ENCODE peak calls at places on chromosome 11, in ten cellular contexts. One of them, this sample, is unnamed.
A peak's percentile ranks its signal among the peaks of the same experiment; 100 is the strongest.

GRCh38 chr11:34549271-34549670 is 35.7 kb upstream of the ELF5 start:
- DNase-seq in midbrain: no peak
- DNase-seq in NCI-H345: no peak
- DNase-seq in nephron progenitor cell: no peak
- DNase-seq in stimulated activated CD4-positive, alpha-beta T cell treated with anti-CD3 and anti-CD28 coated beads, Interleukin-4, amount 100 ng/mL, for 4 hours: no peak
- DNase-seq in stimulated activated CD8-positive, alpha-beta memory T cell treated with anti-CD3 and anti-CD28 coated beads, Interleukin-15, amount 100 ng/mL, for 4 hours: no peak
- DNase-seq in activated gamma-delta T cell treated with anti-CD3 and anti-CD28 coated beads, Interleukin-2, amount 50 U/mL, for 16 hours: no peak
- DNase-seq in SK-MEL-5: no peak
- DNase-seq in cardiac muscle cell: no peak
- DNase-seq in NCI-H774: no peak
- DNase-seq in this sample: no peak

GRCh38 chr11:36738292-36738861 is 140.3 kb upstream of the RAG2 start:
- DNase-seq in nephron progenitor cell: no peak
- DNase-seq in NCI-H345: no peak
- DNase-seq in stimulated activated CD8-positive, alpha-beta memory T cell treated with anti-CD3 and anti-CD28 coated beads, Interleukin-15, amount 100 ng/mL, for 4 hours: no peak
- DNase-seq in midbrain: no peak
- DNase-seq in activated gamma-delta T cell treated with anti-CD3 and anti-CD28 coated beads, Interleukin-2, amount 50 U/mL, for 16 hours: no peak
- DNase-seq in stimulated activated CD4-positive, alpha-beta T cell treated with anti-CD3 and anti-CD28 coated beads, Interleukin-4, amount 100 ng/mL, for 4 hours: no peak
- DNase-seq in NCI-H774: no peak
- DNase-seq in cardiac muscle cell: no peak
- DNase-seq in SK-MEL-5: no peak
- DNase-seq in this sample: no peak

GRCh38 chr11:110434952-110435779 is 5.4 kb downstream of the FDX1 start:
- DNase-seq in NCI-H345: no peak
- DNase-seq in NCI-H774: no peak
- DNase-seq in activated gamma-delta T cell treated with anti-CD3 and anti-CD28 coated beads, Interleukin-2, amount 50 U/mL, for 16 hours: no peak
- DNase-seq in nephron progenitor cell: no peak
- DNase-seq in stimulated activated CD4-positive, alpha-beta T cell treated with anti-CD3 and anti-CD28 coated beads, Interleukin-4, amount 100 ng/mL, for 4 hours: no peak
- DNase-seq in SK-MEL-5: peak; percentile 16
- DNase-seq in midbrain: no peak
- DNase-seq in cardiac muscle cell: no peak
- DNase-seq in stimulated activated CD8-positive, alpha-beta memory T cell treated with anti-CD3 and anti-CD28 coated beads, Interleukin-15, amount 100 ng/mL, for 4 hours: no peak
- DNase-seq in this sample: no peak

GRCh38 chr11:34614334-34615113 is 6.4 kb upstream of the EHF start:
- DNase-seq in nephron progenitor cell: no peak
- DNase-seq in activated gamma-delta T cell treated with anti-CD3 and anti-CD28 coated beads, Interleukin-2, amount 50 U/mL, for 16 hours: no peak
- DNase-seq in stimulated activated CD8-positive, alpha-beta memory T cell treated with anti-CD3 and anti-CD28 coated beads, Interleukin-15, amount 100 ng/mL, for 4 hours: no peak
- DNase-seq in SK-MEL-5: no peak
- DNase-seq in NCI-H774: no peak
- DNase-seq in stimulated activated CD4-positive, alpha-beta T cell treated with anti-CD3 and anti-CD28 coated beads, Interleukin-4, amount 100 ng/mL, for 4 hours: no peak
- DNase-seq in midbrain: peak; percentile 12
- DNase-seq in NCI-H345: no peak
- DNase-seq in cardiac muscle cell: peak; percentile 83
- DNase-seq in this sample: no peak

GRCh38 chr11:56910785-56911184 is 77.9 kb upstream of the OR5AK2 start:
- DNase-seq in cardiac muscle cell: peak; percentile 18
- DNase-seq in activated gamma-delta T cell treated with anti-CD3 and anti-CD28 coated beads, Interleukin-2, amount 50 U/mL, for 16 hours: no peak
- DNase-seq in NCI-H345: no peak
- DNase-seq in midbrain: no peak
- DNase-seq in nephron progenitor cell: no peak
- DNase-seq in NCI-H774: no peak
- DNase-seq in stimulated activated CD4-positive, alpha-beta T cell treated with anti-CD3 and anti-CD28 coated beads, Interleukin-4, amount 100 ng/mL, for 4 hours: no peak
- DNase-seq in stimulated activated CD8-positive, alpha-beta memory T cell treated with anti-CD3 and anti-CD28 coated beads, Interleukin-15, amount 100 ng/mL, for 4 hours: no peak
- DNase-seq in SK-MEL-5: peak; percentile 6
- DNase-seq in this sample: peak; percentile 16

GRCh38 chr11:132848336-132848735 is 684.0 kb downstream of the OPCML start:
- DNase-seq in nephron progenitor cell: no peak
- DNase-seq in stimulated activated CD4-positive, alpha-beta T cell treated with anti-CD3 and anti-CD28 coated beads, Interleukin-4, amount 100 ng/mL, for 4 hours: no peak
- DNase-seq in cardiac muscle cell: peak; percentile 67
- DNase-seq in NCI-H774: no peak
- DNase-seq in stimulated activated CD8-positive, alpha-beta memory T cell treated with anti-CD3 and anti-CD28 coated beads, Interleukin-15, amount 100 ng/mL, for 4 hours: no peak
- DNase-seq in SK-MEL-5: no peak
- DNase-seq in NCI-H345: no peak
- DNase-seq in activated gamma-delta T cell treated with anti-CD3 and anti-CD28 coated beads, Interleukin-2, amount 50 U/mL, for 16 hours: no peak
- DNase-seq in midbrain: no peak
- DNase-seq in this sample: no peak

GRCh38 chr11:504053-504993 is 2.7 kb downstream of the RNH1 start:
- DNase-seq in nephron progenitor cell: no peak
- DNase-seq in NCI-H345: no peak
- DNase-seq in SK-MEL-5: no peak
- DNase-seq in NCI-H774: no peak
- DNase-seq in activated gamma-delta T cell treated with anti-CD3 and anti-CD28 coated beads, Interleukin-2, amount 50 U/mL, for 16 hours: no peak
- DNase-seq in cardiac muscle cell: peak; percentile 79
- DNase-seq in stimulated activated CD4-positive, alpha-beta T cell treated with anti-CD3 and anti-CD28 coated beads, Interleukin-4, amount 100 ng/mL, for 4 hours: peak; percentile 22
- DNase-seq in midbrain: no peak
- DNase-seq in stimulated activated CD8-positive, alpha-beta memory T cell treated with anti-CD3 and anti-CD28 coated beads, Interleukin-15, amount 100 ng/mL, for 4 hours: no peak
- DNase-seq in this sample: peak; percentile 77

GRCh38 chr11:101430236-101430635 is 153.6 kb downstream of the TRPC6 start:
- DNase-seq in stimulated activated CD8-positive, alpha-beta memory T cell treated with anti-CD3 and anti-CD28 coated beads, Interleukin-15, amount 100 ng/mL, for 4 hours: no peak
- DNase-seq in SK-MEL-5: no peak
- DNase-seq in NCI-H345: no peak
- DNase-seq in stimulated activated CD4-positive, alpha-beta T cell treated with anti-CD3 and anti-CD28 coated beads, Interleukin-4, amount 100 ng/mL, for 4 hours: no peak
- DNase-seq in midbrain: no peak
- DNase-seq in nephron progenitor cell: no peak
- DNase-seq in activated gamma-delta T cell treated with anti-CD3 and anti-CD28 coated beads, Interleukin-2, amount 50 U/mL, for 16 hours: no peak
- DNase-seq in cardiac muscle cell: no peak
- DNase-seq in NCI-H774: no peak
- DNase-seq in this sample: no peak

GRCh38 chr11:134346101-134346975 is 14.6 kb downstream of the GLB1L2 start:
- DNase-seq in NCI-H774: no peak
- DNase-seq in NCI-H345: peak; percentile 13
- DNase-seq in stimulated activated CD8-positive, alpha-beta memory T cell treated with anti-CD3 and anti-CD28 coated beads, Interleukin-15, amount 100 ng/mL, for 4 hours: no peak
- DNase-seq in activated gamma-delta T cell treated with anti-CD3 and anti-CD28 coated beads, Interleukin-2, amount 50 U/mL, for 16 hours: no peak
- DNase-seq in cardiac muscle cell: no peak
- DNase-seq in stimulated activated CD4-positive, alpha-beta T cell treated with anti-CD3 and anti-CD28 coated beads, Interleukin-4, amount 100 ng/mL, for 4 hours: no peak
- DNase-seq in midbrain: no peak
- DNase-seq in nephron progenitor cell: no peak
- DNase-seq in SK-MEL-5: no peak
- DNase-seq in this sample: no peak

GRCh38 chr11:78210000-78210608 is 21.4 kb downstream of the USP35 start:
- DNase-seq in stimulated activated CD8-positive, alpha-beta memory T cell treated with anti-CD3 and anti-CD28 coated beads, Interleukin-15, amount 100 ng/mL, for 4 hours: no peak
- DNase-seq in SK-MEL-5: no peak
- DNase-seq in activated gamma-delta T cell treated with anti-CD3 and anti-CD28 coated beads, Interleukin-2, amount 50 U/mL, for 16 hours: no peak
- DNase-seq in stimulated activated CD4-positive, alpha-beta T cell treated with anti-CD3 and anti-CD28 coated beads, Interleukin-4, amount 100 ng/mL, for 4 hours: no peak
- DNase-seq in midbrain: no peak
- DNase-seq in cardiac muscle cell: no peak
- DNase-seq in NCI-H774: no peak
- DNase-seq in NCI-H345: no peak
- DNase-seq in nephron progenitor cell: no peak
- DNase-seq in this sample: no peak

GRCh38 chr11:45217991-45218390 is 68.2 kb downstream of the SYT13 start:
- DNase-seq in nephron progenitor cell: no peak
- DNase-seq in activated gamma-delta T cell treated with anti-CD3 and anti-CD28 coated beads, Interleukin-2, amount 50 U/mL, for 16 hours: no peak
- DNase-seq in SK-MEL-5: no peak
- DNase-seq in stimulated activated CD8-positive, alpha-beta memory T cell treated with anti-CD3 and anti-CD28 coated beads, Interleukin-15, amount 100 ng/mL, for 4 hours: no peak
- DNase-seq in midbrain: no peak
- DNase-seq in NCI-H345: no peak
- DNase-seq in NCI-H774: no peak
- DNase-seq in cardiac muscle cell: no peak
- DNase-seq in stimulated activated CD4-positive, alpha-beta T cell treated with anti-CD3 and anti-CD28 coated beads, Interleukin-4, amount 100 ng/mL, for 4 hours: no peak
- DNase-seq in this sample: no peak

GRCh38 chr11:66676931-66677598 is 622 bp downstream of the RBM4B start:
- DNase-seq in SK-MEL-5: no peak
- DNase-seq in NCI-H774: no peak
- DNase-seq in stimulated activated CD8-positive, alpha-beta memory T cell treated with anti-CD3 and anti-CD28 coated beads, Interleukin-15, amount 100 ng/mL, for 4 hours: no peak
- DNase-seq in nephron progenitor cell: no peak
- DNase-seq in midbrain: no peak
- DNase-seq in activated gamma-delta T cell treated with anti-CD3 and anti-CD28 coated beads, Interleukin-2, amount 50 U/mL, for 16 hours: no peak
- DNase-seq in cardiac muscle cell: peak; percentile 12
- DNase-seq in stimulated activated CD4-positive, alpha-beta T cell treated with anti-CD3 and anti-CD28 coated beads, Interleukin-4, amount 100 ng/mL, for 4 hours: no peak
- DNase-seq in NCI-H345: no peak
- DNase-seq in this sample: no peak

GRCh38 chr11:28738549-28738948 is 630.4 kb downstream of the METTL15 start:
- DNase-seq in activated gamma-delta T cell treated with anti-CD3 and anti-CD28 coated beads, Interleukin-2, amount 50 U/mL, for 16 hours: no peak
- DNase-seq in NCI-H774: no peak
- DNase-seq in stimulated activated CD4-positive, alpha-beta T cell treated with anti-CD3 and anti-CD28 coated beads, Interleukin-4, amount 100 ng/mL, for 4 hours: no peak
- DNase-seq in cardiac muscle cell: no peak
- DNase-seq in nephron progenitor cell: no peak
- DNase-seq in stimulated activated CD8-positive, alpha-beta memory T cell treated with anti-CD3 and anti-CD28 coated beads, Interleukin-15, amount 100 ng/mL, for 4 hours: no peak
- DNase-seq in NCI-H345: no peak
- DNase-seq in midbrain: no peak
- DNase-seq in SK-MEL-5: no peak
- DNase-seq in this sample: no peak